ENCODE peak calls at places on chromosomes 13 and 19, in eight cellular contexts. K is NCI-H510A; E is hippocampal formation; G is T-helper 1 cell; Q is hepatic stellate cell; C is activated naive CD8-positive, alpha-beta T cell treated with anti-CD3 and anti-CD28 coated beads, Interleukin-2, amount 10 ng/mL, durations not matched to agents 7 days and 5 days; W is NCI-H2081; P is stimulated activated CD4-positive, alpha-beta T cell treated with anti-CD3 and anti-CD28 coated beads, TNF-alpha, amount 100 ng/mL, for 4 hours. Z is an unnamed sample.
A peak's percentile ranks its signal among the peaks of the same experiment; 100 is the strongest.

GRCh38 chr13:31261241-31261640 is 61.5 kb downstream of the B3GLCT start:
- DNase-seq in P (no peak), E (no peak), K (no peak), W (no peak), G (no peak), C (no peak), Q (no peak), Z (no peak)

GRCh38 chr19:46225558-46226004 is 4.0 kb upstream of the IGFL1 start:
- DNase-seq in G (no peak), W (no peak), C (no peak), E (no peak), K (no peak), P (no peak), Q (no peak), Z (no peak)

GRCh38 chr19:51219307-51219706 is 5.6 kb upstream of the CD33 start:
- DNase-seq in K (no peak), G (no peak), C (no peak), W (no peak), Q (no peak), E (no peak), P (no peak), Z (no peak)

GRCh38 chr13:40585911-40586471 is 80.5 kb downstream of the FOXO1 start:
- DNase-seq in K (no peak), C (no peak), G (no peak), W (no peak), P (no peak), E (no peak), Q (no peak), Z (no peak)

GRCh38 chr13:50080158-50080855 is 65.1 kb downstream of the KCNRG start:
- DNase-seq in P (no peak), Q (peak; percentile 22), G (peak; percentile 29), K (no peak), C (peak; percentile 38), W (peak; percentile 43), E (peak; percentile 2), Z (peak; percentile 61)

GRCh38 chr13:26460652-26461051 is 96.8 kb upstream of the WASF3 start:
- DNase-seq in W (no peak), G (no peak), E (no peak), C (no peak), K (no peak), P (no peak), Q (peak; percentile 27), Z (no peak)

GRCh38 chr19:55423225-55423967 is 15.8 kb upstream of the UBE2S start:
- DNase-seq in P (no peak), W (no peak), C (no peak), Q (no peak), K (no peak), G (no peak), E (no peak), Z (no peak)

GRCh38 chr19:58586131-58586765 is 13.1 kb upstream of the MZF1 start:
- DNase-seq in G (no peak), W (no peak), Q (no peak), K (no peak), P (no peak), E (no peak), C (no peak), Z (no peak)

Z was measured in NCI-H748 treated with DMSO at 0.1 percent for 48 hours.